ENCODE peak calls at places on chromosomes 13 and 19, in nine cellular contexts. Y, G, E, P, O, C, U, N and R are unnamed samples.

GRCh38 chr19:33248954-33249613 is 23.4 kb upstream of the SLC7A10 start:
- DNase-seq in N (no peak), P (no peak), G (no peak), C (no peak), Y (no peak), U (no peak), E (no peak), O (no peak), R (no peak)

GRCh38 chr13:36685912-36686311 is 12.1 kb downstream of the SERTM1 start:
- DNase-seq in G (no peak), E (no peak), N (no peak), C (peak; percentile 61), Y (no peak), O (no peak), U (no peak), P (no peak), R (no peak)

GRCh38 chr19:17061205-17061604 is 14.0 kb downstream of the HAUS8 start:
- DNase-seq in U (no peak), G (no peak), C (no peak), Y (no peak), N (no peak), O (no peak), E (no peak), P (no peak), R (no peak)

GRCh38 chr19:43802216-43802951 is at the start of gene LYPD5:
- DNase-seq in C (no peak), N (no peak), Y (no peak), O (no peak), E (no peak), G (no peak), U (no peak), P (no peak), R (no peak)

GRCh38 chr13:51645154-51645650 is 60.9 kb downstream of the WDFY2 start:
- DNase-seq in N (no peak), E (no peak), C (no peak), P (no peak), U (no peak), Y (no peak), G (no peak), O (no peak), R (peak; percentile 30)

GRCh38 chr19:50790898-50791562 is 815 bp downstream of the ACP4 start:
- DNase-seq in G (no peak), N (no peak), U (no peak), O (no peak), C (no peak), P (no peak), Y (no peak), E (no peak), R (no peak)

GRCh38 chr13:60617863-60618733 is 221.1 kb downstream of the TDRD3 start:
- DNase-seq in E (no peak), N (peak; percentile 14), P (no peak), G (no peak), Y (no peak), U (no peak), O (no peak), C (no peak), R (no peak)

GRCh38 chr19:37925212-37925611 is 18.2 kb downstream of the SIPA1L3 start:
- DNase-seq in N (no peak), E (no peak), C (no peak), O (no peak), U (no peak), Y (no peak), P (no peak), G (no peak), R (no peak)

GRCh38 chr13:45544520-45544919 is 71.0 kb downstream of the ERICH6B start:
- DNase-seq in G (no peak), E (no peak), U (no peak), O (no peak), N (no peak), P (no peak), C (no peak), Y (no peak), R (no peak)

GRCh38 chr19:3387645-3388589 is 21.5 kb downstream of the NFIC start:
- DNase-seq in O (peak; percentile 94), G (no peak), Y (peak; percentile 86), C (no peak), E (no peak), N (no peak), P (no peak), U (peak; percentile 91), R (no peak)

GRCh38 chr13:72849571-72849970 is 67.6 kb downstream of the PIBF1 start:
- DNase-seq in Y (no peak), E (no peak), G (no peak), N (peak; percentile 0), U (no peak), O (no peak), C (no peak), P (no peak), R (no peak)